ENCODE peak calls at places on chromosomes 3 and 15, in ten cellular contexts. One of them, this sample, is unnamed. For H3K27me3, the result is how much of the 10 kb centered on the place peaks cover.

GRCh38 chr15:88623632-88624031 is 2.5 kb downstream of the AEN start:
- DNase-seq in SK-N-SH: no peak
- DNase-seq in foreskin keratinocyte: no peak
- DNase-seq in right atrium auricular region: no peak
- DNase-seq in heart left ventricle: no peak
- DNase-seq in endothelial cell of umbilical vein: no peak
- DNase-seq in H9: no peak
- DNase-seq in PC-3: no peak
- DNase-seq in CD8-positive, alpha-beta T cell: no peak
- DNase-seq in heart right ventricle: no peak
- DNase-seq in this sample: no peak

GRCh38 chr15:100292010-100292409 is 49.8 kb downstream of the ADAMTS17 start:
- DNase-seq in SK-N-SH: no peak
- DNase-seq in foreskin keratinocyte: no peak
- DNase-seq in right atrium auricular region: no peak
- DNase-seq in heart left ventricle: no peak
- DNase-seq in endothelial cell of umbilical vein: no peak
- DNase-seq in H9: no peak
- DNase-seq in PC-3: no peak
- DNase-seq in CD8-positive, alpha-beta T cell: no peak
- DNase-seq in heart right ventricle: no peak
- DNase-seq in this sample: no peak

GRCh38 chr15:60582370-60583036 is 103.6 kb upstream of the ICE2 start:
- DNase-seq in SK-N-SH: no peak
- DNase-seq in foreskin keratinocyte: no peak
- DNase-seq in right atrium auricular region: no peak
- DNase-seq in heart left ventricle: no peak
- DNase-seq in endothelial cell of umbilical vein: peak
- DNase-seq in H9: no peak
- DNase-seq in PC-3: no peak
- DNase-seq in CD8-positive, alpha-beta T cell: peak
- DNase-seq in heart right ventricle: no peak
- DNase-seq in this sample: no peak

GRCh38 chr15:39411102-39411989 is 169.5 kb upstream of the THBS1 start:
- DNase-seq in SK-N-SH: no peak
- DNase-seq in foreskin keratinocyte: peak
- DNase-seq in right atrium auricular region: no peak
- DNase-seq in heart left ventricle: no peak
- DNase-seq in endothelial cell of umbilical vein: no peak
- DNase-seq in H9: no peak
- DNase-seq in PC-3: no peak
- DNase-seq in CD8-positive, alpha-beta T cell: no peak
- DNase-seq in heart right ventricle: no peak
- DNase-seq in this sample: no peak

GRCh38 chr15:25060472-25060803 is 105.7 kb downstream of the SNRPN start:
- DNase-seq in SK-N-SH: no peak
- DNase-seq in foreskin keratinocyte: no peak
- DNase-seq in right atrium auricular region: no peak
- DNase-seq in heart left ventricle: no peak
- DNase-seq in endothelial cell of umbilical vein: no peak
- DNase-seq in H9: peak
- DNase-seq in PC-3: no peak
- DNase-seq in CD8-positive, alpha-beta T cell: no peak
- DNase-seq in heart right ventricle: no peak
- DNase-seq in this sample: no peak

GRCh38 chr3:148741219-148741618 is 43.5 kb downstream of the AGTR1 start:
- DNase-seq in SK-N-SH: no peak
- DNase-seq in foreskin keratinocyte: no peak
- DNase-seq in right atrium auricular region: no peak
- DNase-seq in heart left ventricle: no peak
- DNase-seq in endothelial cell of umbilical vein: no peak
- DNase-seq in H9: no peak
- DNase-seq in PC-3: no peak
- DNase-seq in CD8-positive, alpha-beta T cell: no peak
- DNase-seq in heart right ventricle: no peak
- DNase-seq in this sample: no peak

GRCh38 chr15:66679657-66680108 is 22.4 kb upstream of the SMAD6 start:
- DNase-seq in SK-N-SH: peak
- DNase-seq in foreskin keratinocyte: no peak
- DNase-seq in right atrium auricular region: no peak
- DNase-seq in heart left ventricle: peak
- DNase-seq in endothelial cell of umbilical vein: no peak
- DNase-seq in H9: peak
- DNase-seq in PC-3: no peak
- DNase-seq in CD8-positive, alpha-beta T cell: no peak
- DNase-seq in heart right ventricle: peak
- DNase-seq in this sample: no peak

GRCh38 chr3:120177151-120177550 is 82.9 kb upstream of the GSK3B start:
- DNase-seq in SK-N-SH: peak
- DNase-seq in foreskin keratinocyte: peak
- DNase-seq in right atrium auricular region: peak
- DNase-seq in heart left ventricle: peak
- DNase-seq in endothelial cell of umbilical vein: peak
- DNase-seq in H9: peak
- DNase-seq in PC-3: peak
- DNase-seq in CD8-positive, alpha-beta T cell: no peak
- DNase-seq in heart right ventricle: peak
- DNase-seq in this sample: peak

GRCh38 chr15:100330629-100331215 is 11.1 kb downstream of the ADAMTS17 start:
- DNase-seq in SK-N-SH: no peak
- DNase-seq in foreskin keratinocyte: no peak
- DNase-seq in right atrium auricular region: peak
- DNase-seq in heart left ventricle: no peak
- DNase-seq in endothelial cell of umbilical vein: no peak
- DNase-seq in H9: peak
- DNase-seq in PC-3: no peak
- DNase-seq in CD8-positive, alpha-beta T cell: peak
- DNase-seq in heart right ventricle: no peak
- DNase-seq in this sample: no peak

GRCh38 chr3:62415312-62415791 is 42.0 kb upstream of the FEZF2 start:
- DNase-seq in SK-N-SH: no peak
- DNase-seq in foreskin keratinocyte: no peak
- DNase-seq in right atrium auricular region: no peak
- DNase-seq in heart left ventricle: no peak
- DNase-seq in endothelial cell of umbilical vein: no peak
- DNase-seq in H9: peak
- DNase-seq in PC-3: no peak
- DNase-seq in CD8-positive, alpha-beta T cell: no peak
- DNase-seq in heart right ventricle: no peak
- DNase-seq in this sample: no peak

GRCh38 chr3:149579838-149580542 is 77.8 kb downstream of the WWTR1 start:
- DNase-seq in SK-N-SH: no peak
- DNase-seq in foreskin keratinocyte: peak
- DNase-seq in right atrium auricular region: no peak
- DNase-seq in heart left ventricle: no peak
- DNase-seq in endothelial cell of umbilical vein: peak
- DNase-seq in H9: no peak
- DNase-seq in PC-3: peak
- DNase-seq in CD8-positive, alpha-beta T cell: no peak
- DNase-seq in heart right ventricle: no peak
- DNase-seq in this sample: no peak

DNA sequence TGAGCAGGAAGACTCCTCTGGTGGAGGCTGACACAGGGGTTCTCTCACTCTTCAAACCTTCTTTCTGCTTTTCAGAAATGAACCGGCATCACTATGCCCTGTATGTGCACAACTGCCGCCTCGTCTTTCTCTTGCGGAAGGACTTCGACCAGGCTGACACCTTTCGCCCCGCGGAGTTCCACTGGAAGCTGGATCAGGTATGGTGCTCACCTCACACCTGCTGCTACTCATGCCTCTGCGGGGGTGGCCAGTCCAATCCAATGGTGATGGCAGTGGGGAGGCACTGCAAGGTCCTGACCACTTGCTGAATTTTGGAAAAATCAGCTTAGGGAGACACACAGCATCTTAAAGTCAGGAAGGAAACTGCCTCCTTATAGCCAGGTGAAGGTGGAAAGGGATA is 211.3 kb upstream of the TRIM42 start:
- DNase-seq in SK-N-SH: no peak
- DNase-seq in foreskin keratinocyte: no peak
- DNase-seq in right atrium auricular region: no peak
- DNase-seq in heart left ventricle: no peak
- DNase-seq in endothelial cell of umbilical vein: no peak
- DNase-seq in H9: no peak
- DNase-seq in PC-3: no peak
- DNase-seq in CD8-positive, alpha-beta T cell: no peak
- DNase-seq in heart right ventricle: no peak
- DNase-seq in this sample: no peak
- H3K27me3 ChIP-seq in SK-N-SH: under half
- H3K27me3 ChIP-seq in foreskin keratinocyte: under half
- H3K27me3 ChIP-seq in right atrium auricular region: under half
- H3K27me3 ChIP-seq in heart left ventricle: under half
- H3K27me3 ChIP-seq in endothelial cell of umbilical vein: under half
- H3K27me3 ChIP-seq in H9: under half
- H3K27me3 ChIP-seq in PC-3: under half
- H3K27me3 ChIP-seq in CD8-positive, alpha-beta T cell: under half
- H3K27me3 ChIP-seq in heart right ventricle: under half
- H3K27me3 ChIP-seq in this sample: under half

DNA sequence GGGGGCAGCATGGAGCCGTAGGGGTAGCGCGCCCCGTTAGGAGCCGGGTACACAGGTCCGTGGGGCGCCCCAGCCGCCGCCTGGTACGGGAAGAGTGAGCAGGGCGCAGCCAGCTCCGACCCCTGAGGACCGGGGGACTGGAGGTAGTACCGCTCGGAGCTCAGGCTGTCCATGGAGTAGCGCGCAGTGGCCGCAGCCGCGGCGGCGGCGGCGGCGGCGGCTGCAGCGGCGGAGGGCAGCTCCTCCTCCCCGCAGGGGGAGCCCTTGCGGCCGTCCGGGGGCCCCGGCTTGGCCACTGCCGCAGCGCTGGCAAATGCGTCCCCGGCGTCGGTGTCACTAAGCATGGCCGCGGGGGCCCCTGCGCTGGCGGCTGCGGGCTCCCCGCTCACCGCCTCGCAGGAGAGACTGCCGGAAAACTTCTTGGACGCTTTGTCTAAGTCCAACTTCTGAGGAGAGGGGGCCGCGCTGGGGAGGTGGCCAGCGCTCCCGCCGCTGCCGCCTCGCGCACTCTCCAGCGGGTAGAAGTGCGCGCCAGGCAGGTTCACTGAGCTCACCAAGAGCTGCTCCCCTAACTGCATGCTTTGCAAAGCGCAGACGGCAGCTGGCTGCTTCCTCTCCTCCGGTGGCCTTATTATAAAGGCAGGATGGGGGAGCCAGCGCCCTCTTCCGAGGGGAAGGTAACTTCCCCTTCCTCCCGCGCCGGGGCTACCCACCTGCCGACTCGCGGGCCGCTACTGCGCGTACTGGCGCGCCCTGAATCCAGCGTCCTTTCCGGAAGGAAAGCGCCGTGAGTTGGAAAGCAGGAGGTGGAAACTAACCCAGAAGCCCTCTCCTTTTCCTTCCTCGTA is at the start of gene EOMES:
- DNase-seq in SK-N-SH: peak
- DNase-seq in foreskin keratinocyte: peak
- DNase-seq in right atrium auricular region: no peak
- DNase-seq in heart left ventricle: no peak
- DNase-seq in endothelial cell of umbilical vein: peak
- DNase-seq in H9: peak
- DNase-seq in PC-3: peak
- DNase-seq in CD8-positive, alpha-beta T cell: peak
- DNase-seq in heart right ventricle: no peak
- DNase-seq in this sample: peak
- TF ChIP-seq CTCF in SK-N-SH: peak
- TF ChIP-seq CTCF in foreskin keratinocyte: peak
- TF ChIP-seq CTCF in right atrium auricular region: no peak
- TF ChIP-seq CTCF in heart left ventricle: no peak
- TF ChIP-seq CTCF in endothelial cell of umbilical vein: peak
- TF ChIP-seq CTCF in H9: peak
- TF ChIP-seq CTCF in PC-3: peak
- TF ChIP-seq CTCF in CD8-positive, alpha-beta T cell: peak
- TF ChIP-seq CTCF in heart right ventricle: no peak
- TF ChIP-seq CTCF in this sample: peak

GRCh38 chr3:145639207-145639606 is 521.8 kb downstream of the PLOD2 start:
- DNase-seq in SK-N-SH: no peak
- DNase-seq in foreskin keratinocyte: no peak
- DNase-seq in right atrium auricular region: no peak
- DNase-seq in heart left ventricle: no peak
- DNase-seq in endothelial cell of umbilical vein: no peak
- DNase-seq in H9: no peak
- DNase-seq in PC-3: no peak
- DNase-seq in CD8-positive, alpha-beta T cell: no peak
- DNase-seq in heart right ventricle: no peak
- DNase-seq in this sample: no peak

GRCh38 chr3:145639880-145640279 is 521.1 kb downstream of the PLOD2 start:
- DNase-seq in SK-N-SH: no peak
- DNase-seq in foreskin keratinocyte: no peak
- DNase-seq in right atrium auricular region: no peak
- DNase-seq in heart left ventricle: no peak
- DNase-seq in endothelial cell of umbilical vein: no peak
- DNase-seq in H9: no peak
- DNase-seq in PC-3: no peak
- DNase-seq in CD8-positive, alpha-beta T cell: no peak
- DNase-seq in heart right ventricle: no peak
- DNase-seq in this sample: no peak

DNA sequence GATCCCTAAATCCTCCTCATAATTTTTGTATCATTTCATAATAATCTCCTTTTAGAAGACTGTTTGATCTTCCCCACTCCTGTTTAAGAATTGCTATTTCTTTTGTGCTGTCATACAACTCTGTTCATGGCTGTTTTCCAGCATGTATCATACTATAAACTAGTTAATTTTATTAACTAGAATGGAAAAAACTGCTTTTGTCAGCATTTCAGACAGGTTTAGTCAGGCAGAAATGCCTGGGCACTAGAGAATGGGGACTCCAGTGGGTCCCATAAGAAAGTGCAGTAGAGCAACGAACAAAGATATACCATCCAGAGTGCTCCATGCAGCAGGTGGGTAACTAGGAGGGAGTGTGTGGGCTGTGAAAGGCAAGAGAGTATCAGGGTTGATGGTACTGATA is 523.9 kb downstream of the PLOD2 start:
- DNase-seq in SK-N-SH: no peak
- DNase-seq in foreskin keratinocyte: no peak
- DNase-seq in right atrium auricular region: no peak
- DNase-seq in heart left ventricle: no peak
- DNase-seq in endothelial cell of umbilical vein: no peak
- DNase-seq in H9: no peak
- DNase-seq in PC-3: no peak
- DNase-seq in CD8-positive, alpha-beta T cell: no peak
- DNase-seq in heart right ventricle: no peak
- DNase-seq in this sample: no peak
- H3K27me3 ChIP-seq in SK-N-SH: under half
- H3K27me3 ChIP-seq in foreskin keratinocyte: under half
- H3K27me3 ChIP-seq in right atrium auricular region: under half
- H3K27me3 ChIP-seq in heart left ventricle: under half
- H3K27me3 ChIP-seq in endothelial cell of umbilical vein: under half
- H3K27me3 ChIP-seq in H9: under half
- H3K27me3 ChIP-seq in PC-3: under half
- H3K27me3 ChIP-seq in CD8-positive, alpha-beta T cell: under half
- H3K27me3 ChIP-seq in heart right ventricle: under half
- H3K27me3 ChIP-seq in this sample: under half

DNA sequence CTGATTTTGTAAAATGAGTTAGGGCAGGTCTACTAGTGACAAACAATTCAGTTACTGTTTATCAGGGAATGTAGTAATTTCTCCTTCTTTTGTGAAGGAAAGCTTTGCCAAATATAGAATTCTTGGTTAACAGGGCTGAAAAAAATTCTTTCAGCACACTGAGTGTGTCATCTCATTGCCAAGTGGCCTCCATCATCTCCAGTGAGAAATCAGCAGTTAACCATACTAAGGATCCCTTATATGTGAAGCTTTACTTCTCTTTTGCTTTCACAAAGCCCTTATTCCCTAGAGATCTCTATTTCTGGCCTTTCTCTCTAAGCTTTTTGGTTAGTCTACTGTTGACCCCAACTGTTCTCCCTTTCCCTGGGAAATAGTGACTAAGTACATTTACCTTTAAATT is 269.1 kb downstream of the SCAPER start:
- DNase-seq in SK-N-SH: no peak
- DNase-seq in foreskin keratinocyte: no peak
- DNase-seq in right atrium auricular region: no peak
- DNase-seq in heart left ventricle: no peak
- DNase-seq in endothelial cell of umbilical vein: no peak
- DNase-seq in H9: no peak
- DNase-seq in PC-3: no peak
- DNase-seq in CD8-positive, alpha-beta T cell: no peak
- DNase-seq in heart right ventricle: no peak
- DNase-seq in this sample: no peak
- TF ChIP-seq CTCF in SK-N-SH: no peak
- TF ChIP-seq CTCF in foreskin keratinocyte: no peak
- TF ChIP-seq CTCF in right atrium auricular region: no peak
- TF ChIP-seq CTCF in heart left ventricle: no peak
- TF ChIP-seq CTCF in endothelial cell of umbilical vein: no peak
- TF ChIP-seq CTCF in H9: no peak
- TF ChIP-seq CTCF in PC-3: no peak
- TF ChIP-seq CTCF in CD8-positive, alpha-beta T cell: no peak
- TF ChIP-seq CTCF in heart right ventricle: no peak
- TF ChIP-seq CTCF in this sample: no peak